ENCODE peak calls at places on chromosomes 12 and 14, in eight cellular contexts. C is LNCaP clone FGC; A is K562; N is lower leg skin; R is heart right ventricle; F is AG09319; M is left ventricle myocardium inferior; I is CD4-positive, alpha-beta T cell. S is an unnamed sample.

GRCh38 chr12:75954076-75954475 is 77.5 kb downstream of the PHLDA1 start:
- DNase-seq in N (no peak), C (no peak), I (no peak), F (peak), R (no peak), M (no peak), A (peak), S (peak)

GRCh38 chr12:83321971-83322370 is 635.3 kb downstream of the TMTC2 start:
- DNase-seq in A (no peak), N (no peak), C (no peak), R (no peak), I (no peak), F (no peak), M (no peak), S (no peak)

GRCh38 chr12:130565189-130565588 is 150.9 kb downstream of the RIMBP2 start:
- DNase-seq in M (no peak), R (no peak), I (no peak), C (no peak), N (no peak), A (no peak), F (no peak), S (no peak)

GRCh38 chr14:103279129-103280025 is 54.7 kb upstream of the EIF5 start:
- DNase-seq in M (no peak), I (no peak), C (no peak), A (no peak), N (no peak), R (peak), F (no peak), S (no peak)

GRCh38 chr12:113727651-113728061 is 238.5 kb downstream of the RBM19 start:
- DNase-seq in R (no peak), I (no peak), F (no peak), C (no peak), N (no peak), M (no peak), A (no peak), S (peak)

GRCh38 chr12:58966939-58967338 is 46.6 kb upstream of the LRIG3 start:
- DNase-seq in N (no peak), F (no peak), A (no peak), C (no peak), I (no peak), M (no peak), R (no peak), S (peak)

GRCh38 chr14:83044001-83044400 is 1510.3 kb upstream of the SEL1L start:
- DNase-seq in F (no peak), N (no peak), C (no peak), M (no peak), I (no peak), A (no peak), R (no peak), S (no peak)

GRCh38 chr14:40842816-40843215 is 763.9 kb upstream of the LRFN5 start:
- DNase-seq in R (no peak), C (no peak), N (no peak), M (no peak), F (no peak), I (no peak), A (no peak), S (no peak)

GRCh38 chr12:87923361-87923760 is 105.8 kb downstream of the C12orf50 start:
- DNase-seq in R (no peak), A (no peak), N (no peak), M (no peak), F (no peak), C (no peak), I (no peak), S (no peak)

GRCh38 chr14:59406454-59407245 is 58.5 kb downstream of the GPR135 start:
- DNase-seq in F (no peak), M (no peak), I (no peak), C (no peak), N (no peak), R (no peak), A (no peak), S (peak)

GRCh38 chr12:100115291-100115690 is 27.4 kb downstream of the BLTP3B start:
- DNase-seq in I (no peak), A (no peak), M (no peak), R (no peak), N (no peak), F (no peak), C (no peak), S (no peak)

GRCh38 chr14:38716871-38717270 is 386.2 kb downstream of the SEC23A start:
- DNase-seq in N (no peak), I (no peak), C (peak), M (no peak), A (no peak), F (no peak), R (no peak), S (peak)

GRCh38 chr12:92431146-92431545 is 271.6 kb upstream of the PLEKHG7 start:
- DNase-seq in R (peak), A (peak), N (no peak), I (peak), C (no peak), F (no peak), M (no peak), S (no peak)

GRCh38 chr12:112841891-112842290 is 50.3 kb downstream of the RPH3A start:
- DNase-seq in I (no peak), A (no peak), N (no peak), F (no peak), M (no peak), C (no peak), R (no peak), S (peak)

GRCh38 chr12:47852096-47852571 is 32.4 kb upstream of the HDAC7 start:
- DNase-seq in A (no peak), N (no peak), M (no peak), C (no peak), I (no peak), R (no peak), F (no peak), S (no peak)

DNA sequence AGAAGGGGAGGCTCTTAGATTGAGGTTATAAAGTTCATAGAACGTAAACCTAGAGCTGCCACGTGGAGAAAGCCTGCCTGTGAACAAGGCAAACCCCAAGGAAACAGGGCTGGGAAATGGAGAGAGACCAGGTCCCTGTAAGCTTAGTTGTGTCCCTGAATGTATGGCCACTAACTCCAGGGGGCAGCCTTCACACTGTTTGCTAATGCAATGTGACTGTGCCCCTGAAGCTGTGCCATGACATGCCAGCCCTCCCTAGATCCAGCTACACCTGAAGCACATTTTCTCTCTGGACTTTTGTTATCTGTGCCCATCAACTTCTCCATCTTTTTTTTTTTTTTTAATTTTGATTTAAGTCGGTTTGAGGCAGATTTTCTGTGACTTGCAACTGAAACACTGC is 60.6 kb upstream of the TMCC3 start:
- DNase-seq in C (no peak), M (no peak), A (peak), R (no peak), I (peak), N (no peak), F (no peak), S (no peak)
- TF ChIP-seq CTCF in C (peak), M (peak), A (peak), R (peak), I (no peak), N (no peak), F (peak), S (peak)

DNA sequence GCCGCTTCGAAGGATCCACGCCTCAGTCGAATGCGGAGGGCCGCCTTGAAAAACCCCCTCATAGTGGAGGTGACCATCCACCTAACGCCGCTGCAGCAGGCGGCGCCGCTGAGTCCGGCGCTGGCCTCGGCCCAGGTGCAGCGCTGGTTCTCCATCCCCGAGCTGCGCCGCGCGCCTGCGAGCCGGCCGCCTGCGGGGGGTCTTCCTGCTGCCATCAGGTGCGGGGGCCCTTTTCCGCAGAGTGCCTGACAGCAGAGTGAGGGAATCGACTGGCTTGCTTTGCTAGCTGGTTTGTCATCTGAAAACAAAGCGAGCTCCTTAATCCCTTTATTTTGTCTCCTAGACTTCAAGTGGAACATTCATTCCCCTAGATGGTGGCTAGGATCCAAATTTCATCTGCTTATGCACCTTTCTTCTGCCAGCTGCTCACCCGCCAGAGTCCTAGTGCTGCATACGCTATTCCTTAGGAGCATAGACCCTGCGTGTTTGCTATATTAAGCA is 10.4 kb upstream of the DNAL1 start:
- DNase-seq in R (peak), C (no peak), I (no peak), N (no peak), A (no peak), F (no peak), M (peak), S (no peak)
- TF ChIP-seq CTCF in R (peak), C (no peak), I (no peak), N (no peak), A (no peak), F (peak), M (peak), S (peak)

GRCh38 chr14:68896132-68896531 is 83.0 kb downstream of the ACTN1 start:
- DNase-seq in R (no peak), I (no peak), N (no peak), M (no peak), A (no peak), C (no peak), F (no peak), S (no peak)
- TF ChIP-seq CTCF in R (no peak), I (no peak), N (no peak), M (no peak), A (peak), C (no peak), F (peak), S (peak)

DNA sequence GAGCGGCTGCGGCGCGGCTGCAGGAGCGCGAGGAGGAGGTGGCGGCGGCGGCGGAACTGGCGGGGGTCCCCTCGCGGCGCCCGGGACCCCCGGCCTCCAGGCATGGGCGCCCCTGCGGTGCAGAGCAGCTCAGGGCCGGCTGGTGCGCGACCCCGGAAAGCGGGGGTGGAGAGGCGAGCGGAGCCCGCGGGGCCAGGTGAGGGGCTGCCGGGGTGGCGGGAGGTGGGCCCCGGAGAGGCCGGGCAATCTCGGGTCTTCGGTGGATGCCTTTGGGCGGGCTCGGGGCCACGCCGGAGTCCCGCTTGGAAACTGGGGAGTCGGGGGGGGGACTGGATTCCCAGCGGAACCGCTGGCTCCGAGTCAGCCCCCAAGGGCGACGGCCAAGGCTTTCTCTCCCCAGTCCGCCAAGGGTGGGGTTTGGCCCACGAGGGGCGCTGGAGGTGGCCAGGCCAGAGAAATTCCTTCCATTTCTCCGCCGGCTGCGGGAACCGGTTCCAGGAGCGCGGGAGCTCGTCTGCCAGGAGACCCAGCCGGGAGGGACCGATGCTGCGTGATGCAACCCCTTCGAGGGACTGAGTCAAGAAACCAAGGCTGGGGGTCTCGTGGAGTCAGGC is 13.9 kb upstream of the NR4A1 start:
- DNase-seq in I (no peak), A (no peak), M (peak), C (no peak), F (no peak), N (no peak), R (peak), S (peak)
- TF ChIP-seq CTCF in I (no peak), A (no peak), M (peak), C (peak), F (peak), N (no peak), R (peak), S (no peak)

DNA sequence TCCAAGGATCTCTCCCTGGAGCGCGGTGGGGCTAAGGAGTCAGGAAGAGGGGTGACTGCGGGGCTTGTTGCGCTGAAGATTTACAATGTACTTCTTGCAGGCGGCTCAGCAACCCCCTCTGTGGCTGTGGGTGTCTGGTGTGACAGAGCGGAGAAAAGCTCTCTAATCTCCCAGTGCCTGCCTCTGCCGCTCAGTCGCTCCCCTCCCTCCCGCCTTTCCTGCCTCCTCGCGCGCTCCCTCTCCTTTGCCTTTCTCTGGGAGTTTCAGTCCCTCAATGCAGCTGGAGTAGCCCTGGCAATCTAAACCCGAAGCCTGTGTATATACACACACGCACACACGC is 799 bp upstream of the TRHDE start:
- DNase-seq in M (no peak), I (no peak), C (no peak), F (no peak), R (no peak), A (peak), N (no peak), S (no peak)
- TF ChIP-seq CTCF in M (no peak), I (no peak), C (no peak), F (peak), R (no peak), A (no peak), N (no peak), S (no peak)